ENCODE peak calls at places on chromosomes 12 and 14, in four cellular contexts. F, N, E and G are unnamed samples.

GRCh38 chr12:1929985-1930815 is 11.7 kb upstream of the CACNA2D4 start:
- DNase-seq in F (peak), N (no peak), E (no peak), G (peak)

GRCh38 chr12:44812062-44812461 is 64.1 kb downstream of the NELL2 start:
- DNase-seq in F (no peak), N (no peak), E (no peak), G (no peak)

GRCh38 chr14:52025310-52025709 is 36.0 kb downstream of the RTRAF start:
- DNase-seq in F (no peak), N (peak), E (no peak), G (no peak)

GRCh38 chr12:24034160-24034559 is 84.7 kb upstream of the SOX5 start:
- DNase-seq in F (no peak), N (no peak), E (no peak), G (no peak)

GRCh38 chr14:59229653-59230406 is 41.4 kb downstream of the DAAM1 start:
- DNase-seq in F (no peak), N (no peak), E (no peak), G (no peak)

GRCh38 chr12:6361834-6362233 is 13.5 kb downstream of the SCNN1A start:
- DNase-seq in F (no peak), N (no peak), E (peak), G (peak)

GRCh38 chr14:90968025-90968424 is 92.4 kb downstream of the RPS6KA5 start:
- DNase-seq in F (no peak), N (peak), E (no peak), G (no peak)

GRCh38 chr12:121795029-121795977 is 1.8 kb upstream of the RHOF start:
- DNase-seq in F (peak), N (peak), E (peak), G (peak)

GRCh38 chr14:84874436-84874835 is 655.5 kb upstream of the FLRT2 start:
- DNase-seq in F (no peak), N (no peak), E (no peak), G (no peak)

GRCh38 chr14:83611906-83612305 is 1918.0 kb upstream of the FLRT2 start:
- DNase-seq in F (no peak), N (no peak), E (no peak), G (no peak)

GRCh38 chr12:12333980-12334709 is 15.9 kb downstream of the MANSC1 start:
- DNase-seq in F (peak), N (peak), E (peak), G (no peak)

GRCh38 chr14:61837336-61838229 is 75.4 kb downstream of the SNAPC1 start:
- DNase-seq in F (peak), N (peak), E (peak), G (peak)

GRCh38 chr12:48618541-48618940 is 48.7 kb upstream of the LALBA start:
- DNase-seq in F (peak), N (peak), E (peak), G (peak)

GRCh38 chr12:55906056-55906455 is 21.6 kb downstream of the PYM1 start:
- DNase-seq in F (no peak), N (peak), E (no peak), G (no peak)

GRCh38 chr14:46951103-46951502 is 299.5 kb upstream of the RPL10L start:
- DNase-seq in F (no peak), N (no peak), E (no peak), G (no peak)
- TF ChIP-seq CTCF in F (peak), N (no peak), E (no peak), G (no peak)

GRCh38 chr12:39095636-39096330 is 190.4 kb upstream of the CPNE8 start:
- DNase-seq in F (no peak), N (no peak), E (no peak), G (no peak)
- TF ChIP-seq CTCF in F (peak), N (no peak), E (no peak), G (no peak)

GRCh38 chr12:95815635-95816212 is 25.2 kb upstream of the NTN4 start:
- DNase-seq in F (no peak), N (peak), E (no peak), G (no peak)

GRCh38 chr12:95820096-95820703 is 29.6 kb upstream of the NTN4 start:
- DNase-seq in F (no peak), N (peak), E (no peak), G (no peak)
- TF ChIP-seq CTCF in F (peak), N (peak), E (no peak), G (peak)

GRCh38 chr12:109308534-109309440 is at the start of gene FOXN4:
- DNase-seq in F (no peak), N (no peak), E (no peak), G (no peak)
- TF ChIP-seq CTCF in F (no peak), N (no peak), E (no peak), G (no peak)

DNA sequence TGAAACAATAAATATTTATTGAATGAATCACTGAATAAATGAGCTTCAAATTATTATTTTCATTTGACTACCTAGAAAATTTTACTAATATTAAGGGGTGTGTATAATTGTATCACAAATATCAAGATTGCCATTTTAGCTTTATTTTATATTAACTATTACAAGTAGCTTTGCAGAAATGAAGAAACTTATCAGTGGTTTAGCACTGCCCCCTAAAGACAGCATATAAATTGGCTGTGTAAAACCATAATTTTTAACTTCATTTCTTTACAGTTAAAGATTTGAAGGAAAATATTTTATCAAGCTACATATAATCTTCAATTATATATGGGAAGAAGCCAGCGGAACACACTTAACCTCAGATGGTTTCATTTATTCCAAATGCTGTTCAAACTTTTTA is 11.4 kb downstream of the GARIN6 start:
- DNase-seq in F (no peak), N (peak), E (no peak), G (no peak)
- TF ChIP-seq CTCF in F (peak), N (no peak), E (no peak), G (peak)

GRCh38 chr14:104552738-104553125 is 26.8 kb upstream of the C14orf180 start:
- DNase-seq in F (no peak), N (no peak), E (no peak), G (peak)

GRCh38 chr14:104550340-104550848 is 29.2 kb upstream of the C14orf180 start:
- DNase-seq in F (no peak), N (no peak), E (no peak), G (peak)

GRCh38 chr14:104549536-104550339 is 29.8 kb upstream of the C14orf180 start:
- DNase-seq in F (no peak), N (no peak), E (no peak), G (peak)

GRCh38 chr14:104551851-104552737 is 27.5 kb upstream of the C14orf180 start:
- DNase-seq in F (peak), N (no peak), E (no peak), G (no peak)

GRCh38 chr14:104550849-104551728 is 28.5 kb upstream of the C14orf180 start:
- DNase-seq in F (peak), N (no peak), E (no peak), G (peak)
- TF ChIP-seq CTCF in F (no peak), N (no peak), E (no peak), G (no peak)

GRCh38 chr14:35441160-35441559 is 36.6 kb upstream of the NFKBIA start:
- DNase-seq in F (no peak), N (no peak), E (no peak), G (no peak)

GRCh38 chr14:35444104-35444503 is 39.6 kb upstream of the NFKBIA start:
- DNase-seq in F (no peak), N (no peak), E (no peak), G (no peak)

GRCh38 chr14:35435177-35435576 is 30.6 kb upstream of the NFKBIA start:
- DNase-seq in F (no peak), N (no peak), E (no peak), G (no peak)

GRCh38 chr14:35438910-35439713 is 34.6 kb upstream of the NFKBIA start:
- DNase-seq in F (no peak), N (peak), E (no peak), G (no peak)
- TF ChIP-seq CTCF in F (peak), N (peak), E (peak), G (no peak)

GRCh38 chr12:16075887-16076286 is 164.8 kb downstream of the DERA start:
- DNase-seq in F (no peak), N (no peak), E (no peak), G (no peak)

GRCh38 chr12:16076970-16077527 is 165.9 kb downstream of the DERA start:
- DNase-seq in F (no peak), N (no peak), E (no peak), G (no peak)

GRCh38 chr12:16076553-16076952 is 165.4 kb downstream of the DERA start:
- DNase-seq in F (no peak), N (peak), E (no peak), G (no peak)
- TF ChIP-seq CTCF in F (peak), N (peak), E (no peak), G (no peak)

GRCh38 chr14:66468778-66469367 is 17.3 kb upstream of the CCDC196 start:
- DNase-seq in F (no peak), N (no peak), E (no peak), G (no peak)
- TF ChIP-seq CTCF in F (no peak), N (no peak), E (no peak), G (no peak)